ENCODE peak calls at places on chromosomes 6 and 20, in four cellular contexts. V, T, R and K are unnamed samples.
A peak's percentile ranks its signal among the peaks of the same experiment; 100 is the strongest.

GRCh38 chr6:166936079-166936787 is 20.1 kb downstream of the RNASET2 start:
- DNase-seq in V (no peak), T (no peak), R (no peak), K (no peak)

GRCh38 chr6:32128751-32129296 is 778 bp upstream of the ATF6B start:
- DNase-seq in V (no peak), T (no peak), R (no peak), K (no peak)

GRCh38 chr6:38043259-38043753 is 223.8 kb downstream of the ZFAND3 start:
- DNase-seq in V (no peak), T (no peak), R (no peak), K (no peak)

GRCh38 chr6:72286911-72287311 is 335.0 kb upstream of the KCNQ5 start:
- DNase-seq in V (no peak), T (no peak), R (no peak), K (no peak)

GRCh38 chr20:5080384-5080877 is 39.3 kb downstream of the PCNA start:
- DNase-seq in V (no peak), T (peak; percentile 68), R (no peak), K (no peak)

GRCh38 chr6:14984454-14984853 is 261.4 kb upstream of the JARID2 start:
- DNase-seq in V (no peak), T (peak; percentile 46), R (no peak), K (no peak)

GRCh38 chr20:47432251-47433210 is 69.2 kb upstream of the NCOA3 start:
- DNase-seq in V (no peak), T (no peak), R (no peak), K (no peak)

GRCh38 chr20:2507875-2508630 is 662 bp downstream of the ZNF343 start:
- DNase-seq in V (no peak), T (no peak), R (no peak), K (no peak)

GRCh38 chr6:5175195-5175594 is 85.6 kb downstream of the LYRM4 start:
- DNase-seq in V (no peak), T (no peak), R (peak; percentile 77), K (peak; percentile 61)

GRCh38 chr6:14294270-14294951 is 176.8 kb downstream of the CD83 start:
- DNase-seq in V (no peak), T (no peak), R (no peak), K (no peak)

GRCh38 chr6:31114540-31114876 is at the start of gene PSORS1C1:
- DNase-seq in V (peak; percentile 85), T (peak; percentile 88), R (no peak), K (peak; percentile 46)

GRCh38 chr6:80642452-80642851 is 536.0 kb downstream of the BCKDHB start:
- DNase-seq in V (no peak), T (no peak), R (no peak), K (no peak)

GRCh38 chr6:6730831-6731230 is 142.3 kb downstream of the LY86 start:
- DNase-seq in V (peak; percentile 57), T (peak; percentile 85), R (no peak), K (no peak)

GRCh38 chr6:13390658-13391057 is 62.3 kb upstream of the TBC1D7 start:
- DNase-seq in V (no peak), T (no peak), R (no peak), K (no peak)

GRCh38 chr20:62354811-62355341 is 12.2 kb downstream of the LAMA5 start:
- DNase-seq in V (no peak), T (no peak), R (no peak), K (no peak)

GRCh38 chr6:35213161-35213823 is 464 bp upstream of the SCUBE3 start:
- DNase-seq in V (no peak), T (no peak), R (peak; percentile 87), K (peak; percentile 97)

GRCh38 chr20:33236351-33236750 is 555 bp downstream of the BPIFA1 start:
- DNase-seq in V (no peak), T (no peak), R (no peak), K (no peak)

GRCh38 chr6:136983692-136984091 is 61.1 kb downstream of the IL20RA start:
- DNase-seq in V (no peak), T (no peak), R (no peak), K (no peak)

GRCh38 chr6:3228046-3228671 is 706 bp upstream of the TUBB2B start:
- DNase-seq in V (no peak), T (no peak), R (peak; percentile 87), K (peak; percentile 60)

GRCh38 chr6:101614774-101615173 is 221.3 kb downstream of the GRIK2 start:
- DNase-seq in V (peak; percentile 38), T (no peak), R (no peak), K (peak; percentile 31)

GRCh38 chr6:128305976-128306375 is 214.4 kb downstream of the PTPRK start:
- DNase-seq in V (no peak), T (no peak), R (no peak), K (no peak)

GRCh38 chr6:136956590-136957573 is 34.8 kb downstream of the SLC35D3 start:
- DNase-seq in V (no peak), T (no peak), R (peak; percentile 66), K (peak; percentile 57)

GRCh38 chr6:70413829-70414494 is 654 bp downstream of the FAM135A start:
- DNase-seq in V (no peak), T (no peak), R (no peak), K (no peak)

GRCh38 chr6:11143394-11144371 is 32.2 kb upstream of the ERVFRD-1 start:
- DNase-seq in V (peak; percentile 85), T (peak; percentile 91), R (no peak), K (no peak)